ENCODE peak calls at places on chromosomes 4 and X, in seven cellular contexts. One of them, this sample, is unnamed.
A peak's percentile ranks its signal among the peaks of the same experiment; 100 is the strongest.

GRCh38 chrX:63613531-63614028 is 171.4 kb downstream of the ARHGEF9 start:
- DNase-seq in esophagus squamous epithelium: no peak
- DNase-seq in mucosa of descending colon: no peak
- DNase-seq in nephron progenitor cell: no peak
- DNase-seq in psoas muscle: no peak
- DNase-seq in testis: no peak
- DNase-seq in fibroblast of mammary gland: no peak
- DNase-seq in this sample: no peak

GRCh38 chr4:118337954-118338353 is 14.8 kb downstream of the PRSS12 start:
- DNase-seq in nephron progenitor cell: no peak
- DNase-seq in fibroblast of mammary gland: peak; percentile 31
- DNase-seq in mucosa of descending colon: no peak
- DNase-seq in testis: no peak
- DNase-seq in esophagus squamous epithelium: no peak
- DNase-seq in psoas muscle: no peak
- DNase-seq in this sample: no peak

GRCh38 chr4:83962492-83962891 is 426.6 kb downstream of the GPAT3 start:
- DNase-seq in fibroblast of mammary gland: no peak
- DNase-seq in mucosa of descending colon: no peak
- DNase-seq in testis: no peak
- DNase-seq in nephron progenitor cell: no peak
- DNase-seq in esophagus squamous epithelium: no peak
- DNase-seq in psoas muscle: no peak
- DNase-seq in this sample: no peak

GRCh38 chr4:52750819-52751348 is 341 bp downstream of the ERVMER34-1 start:
- DNase-seq in fibroblast of mammary gland: peak; percentile 6
- DNase-seq in psoas muscle: peak; percentile 56
- DNase-seq in esophagus squamous epithelium: no peak
- DNase-seq in nephron progenitor cell: no peak
- DNase-seq in mucosa of descending colon: no peak
- DNase-seq in testis: peak; percentile 78
- DNase-seq in this sample: peak; percentile 31

GRCh38 chr4:8850074-8850829 is 21.4 kb downstream of the HMX1 start:
- DNase-seq in psoas muscle: peak; percentile 23
- DNase-seq in nephron progenitor cell: no peak
- DNase-seq in testis: no peak
- DNase-seq in esophagus squamous epithelium: no peak
- DNase-seq in mucosa of descending colon: no peak
- DNase-seq in fibroblast of mammary gland: no peak
- DNase-seq in this sample: no peak

GRCh38 chr4:7978489-7978888 is 38.8 kb upstream of the AFAP1 start:
- DNase-seq in psoas muscle: no peak
- DNase-seq in mucosa of descending colon: peak; percentile 79
- DNase-seq in nephron progenitor cell: no peak
- DNase-seq in testis: no peak
- DNase-seq in fibroblast of mammary gland: no peak
- DNase-seq in esophagus squamous epithelium: no peak
- DNase-seq in this sample: no peak

GRCh38 chr4:29390921-29391320 is 1329.2 kb upstream of the PCDH7 start:
- DNase-seq in nephron progenitor cell: no peak
- DNase-seq in mucosa of descending colon: no peak
- DNase-seq in fibroblast of mammary gland: no peak
- DNase-seq in esophagus squamous epithelium: no peak
- DNase-seq in testis: no peak
- DNase-seq in psoas muscle: no peak
- DNase-seq in this sample: no peak

GRCh38 chr4:94905511-94905910 is 147.8 kb downstream of the BMPR1B start:
- DNase-seq in nephron progenitor cell: no peak
- DNase-seq in testis: no peak
- DNase-seq in fibroblast of mammary gland: no peak
- DNase-seq in mucosa of descending colon: no peak
- DNase-seq in esophagus squamous epithelium: no peak
- DNase-seq in psoas muscle: no peak
- DNase-seq in this sample: no peak

GRCh38 chr4:19983072-19983471 is 268.6 kb upstream of the SLIT2 start:
- DNase-seq in mucosa of descending colon: no peak
- DNase-seq in testis: no peak
- DNase-seq in esophagus squamous epithelium: no peak
- DNase-seq in fibroblast of mammary gland: peak; percentile 95
- DNase-seq in psoas muscle: no peak
- DNase-seq in nephron progenitor cell: no peak
- DNase-seq in this sample: no peak

GRCh38 chr4:173539986-173540385 is 10.0 kb upstream of the HAND2 start:
- DNase-seq in testis: no peak
- DNase-seq in nephron progenitor cell: no peak
- DNase-seq in psoas muscle: no peak
- DNase-seq in esophagus squamous epithelium: no peak
- DNase-seq in fibroblast of mammary gland: no peak
- DNase-seq in mucosa of descending colon: no peak
- DNase-seq in this sample: no peak

GRCh38 chr4:150799207-150799606 is 215.9 kb downstream of the LRBA start:
- DNase-seq in fibroblast of mammary gland: no peak
- DNase-seq in nephron progenitor cell: no peak
- DNase-seq in esophagus squamous epithelium: no peak
- DNase-seq in psoas muscle: no peak
- DNase-seq in testis: no peak
- DNase-seq in mucosa of descending colon: no peak
- DNase-seq in this sample: no peak

GRCh38 chr4:25500626-25501318 is 123.7 kb downstream of the ANAPC4 start:
- DNase-seq in testis: no peak
- DNase-seq in psoas muscle: no peak
- DNase-seq in esophagus squamous epithelium: no peak
- DNase-seq in mucosa of descending colon: no peak
- DNase-seq in nephron progenitor cell: no peak
- DNase-seq in fibroblast of mammary gland: no peak
- DNase-seq in this sample: no peak

DNA sequence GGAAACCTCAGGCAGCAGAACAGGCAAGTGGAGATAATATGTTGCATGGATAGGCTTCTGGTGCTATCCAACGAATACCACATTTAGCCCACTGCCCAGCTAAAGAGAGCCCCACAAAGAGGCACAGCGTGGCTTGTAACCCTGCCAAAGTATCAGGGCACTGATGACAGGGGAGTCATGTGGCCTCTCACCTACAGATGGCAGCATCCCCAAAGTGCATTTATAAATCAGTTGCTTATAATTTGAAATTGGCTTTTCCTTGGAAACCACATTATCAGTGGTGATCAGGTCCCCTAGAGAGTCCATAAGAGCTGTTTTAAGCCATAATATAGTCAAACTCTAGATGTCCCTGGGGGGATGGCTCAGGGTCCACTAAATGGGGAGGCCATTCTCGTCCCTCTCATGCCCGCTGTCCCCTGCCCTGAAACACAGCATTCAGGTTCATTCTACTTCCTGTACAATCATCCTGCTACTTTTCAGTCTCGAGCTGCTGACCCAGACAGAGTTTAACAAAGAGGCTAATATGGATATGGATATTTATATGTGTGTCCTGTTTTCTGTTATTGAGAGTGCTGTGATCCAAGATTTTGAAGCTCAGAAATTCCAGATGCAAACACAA is 28.6 kb downstream of the SRPX start:
- DNase-seq in esophagus squamous epithelium: no peak
- DNase-seq in nephron progenitor cell: no peak
- DNase-seq in mucosa of descending colon: no peak
- DNase-seq in fibroblast of mammary gland: peak; percentile 29
- DNase-seq in testis: peak; percentile 14
- DNase-seq in psoas muscle: no peak
- DNase-seq in this sample: peak; percentile 10
- TF ChIP-seq CTCF in esophagus squamous epithelium: peak; percentile 46
- TF ChIP-seq CTCF in nephron progenitor cell: peak; percentile 41
- TF ChIP-seq CTCF in mucosa of descending colon: no peak
- TF ChIP-seq CTCF in fibroblast of mammary gland: peak; percentile 38
- TF ChIP-seq CTCF in testis: no peak
- TF ChIP-seq CTCF in psoas muscle: peak; percentile 9
- TF ChIP-seq CTCF in this sample: peak; percentile 37

GRCh38 chr4:165016971-165017370 is 14.8 kb upstream of the TRIM60 start:
- DNase-seq in fibroblast of mammary gland: peak; percentile 13
- DNase-seq in nephron progenitor cell: peak; percentile 9
- DNase-seq in psoas muscle: no peak
- DNase-seq in mucosa of descending colon: no peak
- DNase-seq in testis: no peak
- DNase-seq in esophagus squamous epithelium: no peak
- DNase-seq in this sample: peak; percentile 25
- TF ChIP-seq CTCF in fibroblast of mammary gland: peak; percentile 33
- TF ChIP-seq CTCF in nephron progenitor cell: peak; percentile 13
- TF ChIP-seq CTCF in psoas muscle: no peak
- TF ChIP-seq CTCF in mucosa of descending colon: no peak
- TF ChIP-seq CTCF in testis: no peak
- TF ChIP-seq CTCF in esophagus squamous epithelium: no peak
- TF ChIP-seq CTCF in this sample: no peak

DNA sequence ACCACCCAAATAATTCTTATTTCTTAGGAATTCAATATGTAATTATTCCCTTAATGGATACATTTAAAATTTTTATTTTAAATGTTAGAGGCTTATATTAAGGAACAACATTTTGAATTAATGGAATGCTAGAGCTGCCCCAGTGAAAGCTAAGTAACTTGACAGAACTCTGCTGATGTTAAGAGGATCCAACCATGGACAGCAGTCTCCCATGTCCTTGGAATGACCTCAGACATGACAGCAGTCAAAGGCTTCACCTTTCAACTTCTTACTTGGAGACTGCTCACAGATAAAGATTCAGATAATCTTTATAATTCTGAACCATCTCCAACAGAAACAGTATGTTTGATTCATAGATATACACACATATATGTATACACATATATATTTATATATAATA is 17.2 kb downstream of the PDLIM3 start:
- DNase-seq in fibroblast of mammary gland: no peak
- DNase-seq in psoas muscle: no peak
- DNase-seq in mucosa of descending colon: no peak
- DNase-seq in testis: no peak
- DNase-seq in nephron progenitor cell: no peak
- DNase-seq in esophagus squamous epithelium: no peak
- DNase-seq in this sample: no peak
- TF ChIP-seq CTCF in fibroblast of mammary gland: no peak
- TF ChIP-seq CTCF in psoas muscle: no peak
- TF ChIP-seq CTCF in mucosa of descending colon: no peak
- TF ChIP-seq CTCF in testis: no peak
- TF ChIP-seq CTCF in nephron progenitor cell: no peak
- TF ChIP-seq CTCF in esophagus squamous epithelium: no peak
- TF ChIP-seq CTCF in this sample: no peak

DNA sequence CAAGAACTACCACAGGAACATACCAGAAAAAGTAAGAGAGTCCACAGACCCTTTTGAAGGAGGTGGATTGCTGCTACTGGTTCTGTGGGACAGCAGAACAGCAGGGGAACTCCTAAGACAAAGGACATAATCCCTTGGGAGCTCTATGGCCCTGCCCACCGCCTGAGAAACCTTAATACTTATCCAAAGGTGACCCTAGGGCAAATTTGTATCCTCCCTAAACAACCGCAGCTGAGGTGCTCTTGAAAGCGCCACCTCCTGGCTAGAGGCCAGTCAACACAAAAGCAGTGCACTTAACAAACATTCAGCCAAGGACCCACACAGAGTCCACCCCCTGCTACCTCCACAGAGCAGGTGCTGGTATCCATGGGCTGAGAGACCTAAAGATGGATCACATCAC is 136.8 kb downstream of the ADAM29 start:
- DNase-seq in testis: no peak
- DNase-seq in psoas muscle: no peak
- DNase-seq in fibroblast of mammary gland: no peak
- DNase-seq in nephron progenitor cell: no peak
- DNase-seq in mucosa of descending colon: no peak
- DNase-seq in esophagus squamous epithelium: no peak
- DNase-seq in this sample: no peak
- TF ChIP-seq CTCF in testis: no peak
- TF ChIP-seq CTCF in psoas muscle: no peak
- TF ChIP-seq CTCF in fibroblast of mammary gland: no peak
- TF ChIP-seq CTCF in nephron progenitor cell: no peak
- TF ChIP-seq CTCF in mucosa of descending colon: no peak
- TF ChIP-seq CTCF in esophagus squamous epithelium: no peak
- TF ChIP-seq CTCF in this sample: no peak

DNA sequence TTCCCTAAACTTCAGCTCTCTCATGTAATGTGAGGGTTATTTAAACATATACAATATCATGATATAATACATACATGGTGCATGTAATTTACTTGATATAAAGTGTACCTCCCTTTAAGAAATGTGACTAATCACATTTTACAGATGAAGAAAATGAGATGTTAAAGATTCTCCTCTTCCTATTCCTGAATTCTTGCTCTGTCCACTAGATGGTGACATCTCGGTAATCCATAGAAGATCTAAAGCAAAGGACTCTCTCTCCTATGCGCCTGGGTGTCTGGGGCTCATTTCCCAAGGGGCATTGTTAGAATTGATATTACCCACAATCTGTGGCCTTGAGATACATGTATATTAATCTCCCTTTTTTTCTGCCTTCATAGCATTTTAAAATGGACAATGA is 804.9 kb downstream of the RAB28 start:
- DNase-seq in mucosa of descending colon: no peak
- DNase-seq in fibroblast of mammary gland: peak; percentile 3
- DNase-seq in nephron progenitor cell: no peak
- DNase-seq in psoas muscle: no peak
- DNase-seq in testis: no peak
- DNase-seq in esophagus squamous epithelium: no peak
- DNase-seq in this sample: no peak
- TF ChIP-seq CTCF in mucosa of descending colon: no peak
- TF ChIP-seq CTCF in fibroblast of mammary gland: peak; percentile 27
- TF ChIP-seq CTCF in nephron progenitor cell: peak; percentile 51
- TF ChIP-seq CTCF in psoas muscle: no peak
- TF ChIP-seq CTCF in testis: no peak
- TF ChIP-seq CTCF in esophagus squamous epithelium: no peak
- TF ChIP-seq CTCF in this sample: peak; percentile 24

GRCh38 chr4:4386296-4386735 is 586 bp upstream of the NSG1 start:
- DNase-seq in nephron progenitor cell: peak; percentile 46
- DNase-seq in mucosa of descending colon: no peak
- DNase-seq in esophagus squamous epithelium: no peak
- DNase-seq in fibroblast of mammary gland: no peak
- DNase-seq in testis: no peak
- DNase-seq in psoas muscle: peak; percentile 29
- DNase-seq in this sample: peak; percentile 15

GRCh38 chr4:4385729-4386295 is 1.1 kb upstream of the NSG1 start:
- DNase-seq in esophagus squamous epithelium: no peak
- DNase-seq in nephron progenitor cell: no peak
- DNase-seq in testis: no peak
- DNase-seq in mucosa of descending colon: no peak
- DNase-seq in psoas muscle: peak; percentile 25
- DNase-seq in fibroblast of mammary gland: no peak
- DNase-seq in this sample: no peak

GRCh38 chr4:4383085-4383484 is 3.8 kb upstream of the NSG1 start:
- DNase-seq in fibroblast of mammary gland: no peak
- DNase-seq in mucosa of descending colon: no peak
- DNase-seq in esophagus squamous epithelium: no peak
- DNase-seq in nephron progenitor cell: no peak
- DNase-seq in psoas muscle: peak; percentile 40
- DNase-seq in testis: no peak
- DNase-seq in this sample: no peak

GRCh38 chr4:4386736-4387392 is at the start of gene NSG1:
- DNase-seq in esophagus squamous epithelium: no peak
- DNase-seq in testis: peak; percentile 63
- DNase-seq in fibroblast of mammary gland: peak; percentile 14
- DNase-seq in nephron progenitor cell: peak; percentile 78
- DNase-seq in mucosa of descending colon: no peak
- DNase-seq in psoas muscle: peak; percentile 46
- DNase-seq in this sample: peak; percentile 43

DNA sequence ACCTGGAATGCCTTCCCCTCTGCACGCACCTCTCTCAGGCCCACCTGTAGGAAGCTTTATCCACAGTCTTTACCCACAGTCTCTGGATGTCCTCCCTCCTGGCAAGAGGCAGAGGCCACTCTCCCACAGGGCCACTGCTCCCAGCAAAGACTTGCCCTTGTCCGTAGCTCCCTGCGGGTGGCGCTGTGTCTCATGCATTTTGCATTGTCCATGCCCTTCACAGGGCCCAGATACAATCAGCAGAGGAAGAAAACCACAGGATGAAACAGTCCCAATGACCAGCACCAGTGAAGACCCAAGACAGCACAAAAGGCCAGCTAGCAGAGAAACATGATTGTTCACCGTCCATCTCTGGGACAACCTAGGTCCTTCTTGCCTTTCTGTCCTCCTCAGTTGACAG is 2.1 kb upstream of the NSG1 start:
- DNase-seq in fibroblast of mammary gland: peak; percentile 26
- DNase-seq in mucosa of descending colon: no peak
- DNase-seq in testis: peak; percentile 68
- DNase-seq in psoas muscle: peak; percentile 20
- DNase-seq in nephron progenitor cell: peak; percentile 35
- DNase-seq in esophagus squamous epithelium: no peak
- DNase-seq in this sample: peak; percentile 72
- TF ChIP-seq CTCF in fibroblast of mammary gland: peak; percentile 40
- TF ChIP-seq CTCF in mucosa of descending colon: no peak
- TF ChIP-seq CTCF in testis: no peak
- TF ChIP-seq CTCF in psoas muscle: no peak
- TF ChIP-seq CTCF in nephron progenitor cell: peak; percentile 18
- TF ChIP-seq CTCF in esophagus squamous epithelium: peak; percentile 65
- TF ChIP-seq CTCF in this sample: peak; percentile 43